ENCODE peak calls at places on chromosomes 3 and 15, in five cellular contexts. J, N, F, I and D are unnamed samples. For H3K4me1, the result is how much of the 10 kb centered on the place peaks cover.

GRCh38 chr3:144556392-144556791 is 584.8 kb downstream of the DIPK2A start:
- DNase-seq in J (no peak), N (no peak), I (no peak), F (no peak), D (no peak)

GRCh38 chr3:111301238-111301798 is 229.7 kb downstream of the NECTIN3 start:
- DNase-seq in F (no peak), I (no peak), N (no peak), J (no peak), D (no peak)

GRCh38 chr3:34405159-34405558 is 606.7 kb downstream of the PDCD6IP start:
- DNase-seq in J (no peak), I (no peak), F (no peak), N (no peak), D (no peak)

GRCh38 chr3:37640636-37641375 is 220.9 kb upstream of the CTDSPL start:
- DNase-seq in I (no peak), F (no peak), J (no peak), N (no peak), D (no peak)

GRCh38 chr3:72960812-72961518 is 35.6 kb upstream of the PPP4R2 start:
- DNase-seq in I (no peak), J (no peak), N (peak), F (no peak), D (no peak)

GRCh38 chr3:8500966-8501365 is 657 bp upstream of the LMCD1 start:
- DNase-seq in N (no peak), J (no peak), I (no peak), F (no peak), D (no peak)

GRCh38 chr15:75809986-75810750 is 33.1 kb upstream of the UBE2Q2 start:
- DNase-seq in F (no peak), N (peak), J (no peak), I (peak), D (no peak)

GRCh38 chr3:113985526-113985925 is 37.7 kb downstream of the ZDHHC23 start:
- DNase-seq in N (peak), J (no peak), I (no peak), F (no peak), D (no peak)

GRCh38 chr15:98647026-98647773 is 1.1 kb upstream of the IGF1R start:
- DNase-seq in J (peak), F (peak), I (peak), N (peak), D (peak)

GRCh38 chr3:127037021-127037400 is 54.1 kb downstream of the PLXNA1 start:
- DNase-seq in J (no peak), N (no peak), I (no peak), F (no peak), D (no peak)

GRCh38 chr3:158434412-158435038 is 136.5 kb upstream of the MLF1 start:
- DNase-seq in I (peak), N (peak), F (no peak), J (peak), D (no peak)

GRCh38 chr15:77564933-77565332 is 67.8 kb downstream of the LINGO1 start:
- DNase-seq in J (no peak), F (no peak), N (no peak), I (no peak), D (no peak)

GRCh38 chr3:19946291-19946831 is 536 bp upstream of the RAB5A start:
- DNase-seq in N (no peak), J (no peak), I (no peak), F (no peak), D (no peak)

GRCh38 chr3:127588675-127589577 is 1.6 kb downstream of the TPRA1 start:
- DNase-seq in J (no peak), I (no peak), F (no peak), N (no peak), D (no peak)

GRCh38 chr15:89377842-89378698 is 43.4 kb upstream of the POLG start:
- DNase-seq in F (no peak), I (no peak), N (no peak), J (no peak), D (peak)

GRCh38 chr3:170128259-170128976 is 53.1 kb downstream of the PHC3 start:
- DNase-seq in I (no peak), J (no peak), F (no peak), N (peak), D (peak)

GRCh38 chr3:182364723-182365650 is 428.3 kb upstream of the ATP11B start:
- DNase-seq in F (no peak), N (no peak), J (no peak), I (no peak), D (no peak)

GRCh38 chr3:157447026-157447694 is 10.5 kb downstream of the PTX3 start:
- DNase-seq in I (peak), N (no peak), J (no peak), F (no peak), D (no peak)

GRCh38 chr15:38267416-38268022 is 14.9 kb downstream of the SPRED1 start:
- DNase-seq in J (no peak), I (no peak), F (no peak), N (no peak), D (no peak)

GRCh38 chr3:114608293-114608692 is 314.5 kb downstream of the TIGIT start:
- DNase-seq in F (no peak), I (peak), N (no peak), J (no peak), D (no peak)

GRCh38 chr3:105806361-105806760 is 62.5 kb downstream of the CBLB start:
- DNase-seq in F (no peak), J (no peak), I (peak), N (peak), D (peak)

GRCh38 chr15:31465083-31465955 is 138.7 kb downstream of the KLF13 start:
- DNase-seq in I (no peak), F (peak), N (no peak), J (peak), D (no peak)

GRCh38 chr3:11457126-11457525 is 184.9 kb downstream of the ATG7 start:
- DNase-seq in F (no peak), J (no peak), N (no peak), I (no peak), D (no peak)

GRCh38 chr3:65572175-65572777 is 466.4 kb downstream of the MAGI1 start:
- DNase-seq in J (no peak), F (no peak), N (no peak), I (no peak), D (no peak)

GRCh38 chr3:65576228-65576627 is 462.5 kb downstream of the MAGI1 start:
- DNase-seq in I (no peak), J (no peak), F (no peak), N (no peak), D (no peak)

GRCh38 chr3:65575376-65575840 is 463.3 kb downstream of the MAGI1 start:
- DNase-seq in J (no peak), N (no peak), I (peak), F (no peak), D (no peak)

GRCh38 chr3:65576942-65577341 is 461.8 kb downstream of the MAGI1 start:
- DNase-seq in F (no peak), N (no peak), I (no peak), J (no peak), D (no peak)

GRCh38 chr3:65573548-65574116 is 465.1 kb downstream of the MAGI1 start:
- DNase-seq in N (no peak), J (no peak), I (no peak), F (no peak), D (no peak)
- H3K4me1 ChIP-seq in N (under half), J (under half), I (under half), F (under half), D (under half)

DNA sequence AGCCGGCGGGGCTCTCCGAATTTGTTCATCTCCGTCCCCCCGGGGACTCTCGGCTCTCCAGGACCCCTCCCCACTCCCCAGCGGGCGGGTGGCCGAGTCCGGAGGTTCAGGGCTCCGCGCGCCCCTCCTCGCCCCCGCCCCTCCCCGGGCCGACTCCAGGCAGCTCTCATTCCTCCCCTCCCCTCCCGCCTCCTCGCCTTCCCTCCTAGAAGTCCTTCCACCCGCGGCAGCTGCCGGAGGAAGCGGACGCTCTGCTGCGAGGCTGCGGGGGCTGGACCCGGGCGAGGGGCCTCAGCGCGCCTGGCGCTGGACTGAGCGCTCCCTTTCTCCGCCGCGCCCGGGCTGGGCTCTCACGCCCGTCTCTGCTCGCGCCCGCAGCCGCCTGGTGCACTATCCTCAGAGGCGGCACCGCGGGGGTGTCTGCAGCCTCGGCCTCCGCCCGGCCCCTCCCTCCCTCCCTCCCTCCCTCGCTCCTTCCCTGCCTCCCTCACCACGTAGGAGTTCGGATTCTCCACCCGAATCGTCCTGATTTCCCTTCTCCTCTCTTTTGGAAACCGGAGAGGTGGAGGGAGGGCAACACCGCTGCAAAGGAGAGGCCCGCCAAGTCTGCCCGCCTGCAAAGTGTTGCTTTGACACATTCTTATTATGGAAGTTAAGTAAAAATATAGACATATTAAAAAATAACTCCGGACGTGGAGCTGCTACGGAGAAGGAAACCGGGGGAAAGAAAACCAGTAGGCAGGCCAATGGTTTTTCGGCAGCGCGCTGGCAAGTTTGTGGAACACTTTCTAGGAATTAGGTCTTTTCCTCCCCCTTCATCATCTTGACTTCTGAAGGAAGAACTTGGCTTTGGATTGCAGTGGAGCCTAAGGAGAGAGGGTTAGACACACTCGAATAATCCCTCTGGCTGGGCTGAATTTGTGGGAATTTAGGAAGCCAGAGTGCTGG is at the start of gene ROBO2:
- DNase-seq in I (no peak), J (peak), N (no peak), F (peak), D (no peak)
- H3K27ac ChIP-seq in I (no peak), J (no peak), N (no peak), F (no peak), D (no peak)

GRCh38 chr3:30604566-30604965 is 1.8 kb upstream of the TGFBR2 start:
- DNase-seq in I (no peak), F (no peak), J (no peak), N (no peak), D (no peak)
- H3K4me3 ChIP-seq in I (no peak), F (peak), J (no peak), N (no peak), D (peak)

DNA sequence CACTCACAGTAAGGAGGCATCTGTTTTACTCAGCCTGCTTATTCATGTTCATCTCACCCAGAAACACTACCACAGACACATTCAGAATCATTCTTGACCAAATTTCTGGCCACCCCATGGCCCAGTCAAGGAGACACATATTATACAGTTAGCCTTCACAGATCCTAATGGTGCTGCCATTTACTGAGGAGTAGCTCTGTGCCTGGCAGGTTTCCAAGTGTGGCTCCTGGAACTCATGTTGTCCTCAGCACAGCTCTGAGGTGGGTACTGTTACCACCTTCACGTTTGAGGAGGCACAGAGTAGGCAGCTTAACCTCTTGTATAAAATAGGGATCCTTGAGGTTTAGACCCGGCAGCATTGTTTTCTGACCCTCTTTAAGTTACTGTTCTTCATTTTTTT is 3.8 kb downstream of the TRAK1 start:
- DNase-seq in I (no peak), F (no peak), J (no peak), N (no peak), D (no peak)
- H3K4me1 ChIP-seq in I (under half), F (under half), J (under half), N (under half), D (under half)

GRCh38 chr15:63052961-63053698 is 10.6 kb downstream of the TPM1 start:
- DNase-seq in F (no peak), N (no peak), J (no peak), I (peak), D (no peak)
- H3K27ac ChIP-seq in F (peak), N (no peak), J (no peak), I (peak), D (no peak)

GRCh38 chr3:29382845-29383244 is 102.0 kb downstream of the RBMS3 start:
- DNase-seq in I (no peak), N (no peak), F (no peak), J (no peak), D (no peak)

GRCh38 chr3:29382399-29382798 is 101.5 kb downstream of the RBMS3 start:
- DNase-seq in J (no peak), N (no peak), I (no peak), F (no peak), D (no peak)

GRCh38 chr3:29385056-29385455 is 104.2 kb downstream of the RBMS3 start:
- DNase-seq in J (no peak), N (no peak), I (no peak), F (no peak), D (no peak)

GRCh38 chr3:29381595-29381994 is 100.7 kb downstream of the RBMS3 start:
- DNase-seq in I (no peak), F (no peak), J (no peak), N (no peak), D (no peak)

DNA sequence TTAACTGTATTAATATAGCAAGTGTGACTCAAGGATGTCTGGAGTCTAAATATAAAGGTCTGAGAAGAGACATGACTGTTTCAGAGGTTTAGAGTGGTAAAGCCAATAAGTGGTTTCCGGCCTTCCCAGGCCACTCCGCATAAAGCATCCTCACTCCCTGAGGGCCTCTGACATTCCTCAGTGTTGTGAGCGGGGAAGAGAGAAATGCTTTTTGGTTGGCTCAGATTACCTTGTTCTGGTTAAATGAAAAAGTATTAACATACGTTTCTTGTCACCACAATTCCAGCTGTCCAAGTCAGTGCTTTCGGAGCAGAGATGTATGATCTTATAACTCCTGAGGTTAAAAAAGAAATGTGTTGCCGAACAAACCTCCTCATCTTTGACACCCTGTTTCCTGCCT is 103.8 kb downstream of the RBMS3 start:
- DNase-seq in F (no peak), J (no peak), I (no peak), N (no peak), D (no peak)
- H3K4me3 ChIP-seq in F (no peak), J (no peak), I (no peak), N (no peak), D (no peak)

GRCh38 chr3:171835116-171835515 is 8.0 kb upstream of the TMEM212 start:
- DNase-seq in I (no peak), N (no peak), F (no peak), J (no peak), D (no peak)

GRCh38 chr3:171835613-171836012 is 7.5 kb upstream of the TMEM212 start:
- DNase-seq in J (no peak), F (no peak), I (no peak), N (no peak), D (no peak)

GRCh38 chr3:171834461-171834801 is 8.7 kb upstream of the TMEM212 start:
- DNase-seq in F (no peak), J (no peak), I (no peak), N (no peak), D (no peak)

GRCh38 chr3:171833006-171833405 is 10.1 kb upstream of the TMEM212 start:
- DNase-seq in I (no peak), J (no peak), N (no peak), F (no peak), D (no peak)

DNA sequence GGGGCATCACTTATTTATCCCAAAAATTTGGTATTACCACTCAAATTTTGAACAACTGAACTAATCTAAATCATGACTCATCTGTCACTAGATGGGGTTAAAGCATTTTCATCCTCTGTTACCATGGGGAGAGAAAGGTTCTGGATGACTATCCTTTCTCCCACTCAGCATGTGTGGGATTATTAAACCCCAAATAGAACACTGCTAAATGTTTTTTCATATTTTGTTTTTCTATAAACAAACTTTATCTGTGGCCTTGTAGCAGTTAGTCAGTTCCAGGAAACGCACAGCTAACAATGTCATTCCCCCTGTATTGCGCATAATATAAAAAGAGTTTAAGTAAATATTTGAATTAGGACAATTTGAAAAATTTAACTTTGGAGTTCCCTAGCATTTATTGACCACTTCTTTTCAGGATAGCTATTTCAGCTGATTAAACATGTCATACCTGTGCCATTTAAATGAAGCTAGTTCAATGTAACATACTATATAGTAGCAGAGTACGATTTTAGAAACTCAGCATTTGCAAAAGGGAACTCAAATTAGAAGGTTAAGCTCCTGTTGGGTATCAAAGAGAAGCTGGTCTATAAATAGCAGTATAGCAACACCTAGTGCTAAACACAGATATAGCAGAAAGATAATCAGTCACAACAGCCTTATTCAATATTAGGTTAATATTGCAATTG is 9.2 kb upstream of the TMEM212 start:
- DNase-seq in F (no peak), N (no peak), I (peak), J (peak), D (no peak)
- H3K4me1 ChIP-seq in F (under half), N (under half), I (half or more), J (under half), D (under half)

GRCh38 chr15:78979456-78980320 is 34.8 kb upstream of the CTSH start:
- DNase-seq in I (peak), J (peak), F (no peak), N (peak), D (peak)
- H3K27ac ChIP-seq in I (peak), J (no peak), F (no peak), N (no peak), D (no peak)

GRCh38 chr15:66707310-66708160 is 5.5 kb downstream of the SMAD6 start:
- DNase-seq in N (no peak), F (peak), I (peak), J (no peak), D (no peak)
- H3K4me3 ChIP-seq in N (no peak), F (peak), I (peak), J (no peak), D (no peak)

GRCh38 chr15:68791431-68792283 is 29.0 kb downstream of the ANP32A start:
- DNase-seq in I (no peak), J (no peak), N (peak), F (no peak), D (peak)
- H3K4me1 ChIP-seq in I (under half), J (half or more), N (half or more), F (half or more), D (half or more)